ENCODE peak calls at places on chromosomes 5 and 9, in five cellular contexts. A is heart right ventricle, D is amniotic stem cell, F is NCI-H2029, Q is lung microvascular endothelial cell. J is an unnamed sample.

GRCh38 chr5:36311967-36312366 is 10.3 kb upstream of the RANBP3L start:
- DNase-seq in A (no peak), D (no peak), F (no peak), Q (no peak), J (no peak)

GRCh38 chr9:136054798-136055714 is 40.0 kb downstream of the NACC2 start:
- DNase-seq in A (no peak), D (no peak), F (no peak), Q (no peak), J (no peak)

GRCh38 chr5:112012112-112012511 is 255.1 kb upstream of the NREP start:
- DNase-seq in A (no peak), D (no peak), F (no peak), Q (peak; percentile 60), J (no peak)

GRCh38 chr5:128213833-128214232 is 130.3 kb downstream of the SLC12A2 start:
- DNase-seq in A (no peak), D (no peak), F (no peak), Q (no peak), J (no peak)

GRCh38 chr5:145848854-145849253 is 13.7 kb upstream of the PRELID2 start:
- DNase-seq in A (no peak), D (no peak), F (peak; percentile 5), Q (peak; percentile 69), J (no peak)

GRCh38 chr5:133113331-133114061 is 61.7 kb downstream of the HSPA4 start:
- DNase-seq in A (no peak), D (no peak), F (no peak), Q (no peak), J (no peak)

GRCh38 chr9:83596899-83597504 is 25.9 kb upstream of the IDNK start:
- DNase-seq in A (no peak), D (peak; percentile 26), F (no peak), Q (peak; percentile 44), J (peak; percentile 66)

GRCh38 chr5:1104327-1105006 is 7.4 kb downstream of the SLC12A7 start:
- DNase-seq in A (no peak), D (no peak), F (no peak), Q (no peak), J (no peak)

GRCh38 chr5:38382898-38383297 is 124.5 kb downstream of the EGFLAM start:
- DNase-seq in A (peak; percentile 30), D (peak; percentile 39), F (peak; percentile 76), Q (peak; percentile 75), J (peak; percentile 95)

GRCh38 chr5:85814596-85814995 is 803.1 kb upstream of the COX7C start:
- DNase-seq in A (no peak), D (no peak), F (no peak), Q (no peak), J (no peak)